ENCODE peak calls at places on chromosome 21, in four cellular contexts. Q, M, G and J are unnamed samples.

GRCh38 chr21:45381036-45381787 is 23.8 kb upstream of the COL18A1 start:
- DNase-seq in Q (no peak), M (no peak), G (no peak), J (no peak)

GRCh38 chr21:34883501-34884271 is 165.4 kb downstream of the RUNX1 start:
- DNase-seq in Q (no peak), M (no peak), G (no peak), J (no peak)

GRCh38 chr21:43712268-43712942 is 6.5 kb upstream of the PDXK start:
- DNase-seq in Q (peak; percentile 74), M (peak; percentile 90), G (peak; percentile 84), J (no peak)

GRCh38 chr21:43209575-43210453 is 41.0 kb downstream of the CRYAA start:
- DNase-seq in Q (peak; percentile 85), M (peak; percentile 12), G (peak; percentile 88), J (peak; percentile 96)

GRCh38 chr21:37655601-37656300 is 260.5 kb downstream of the KCNJ6 start:
- DNase-seq in Q (no peak), M (no peak), G (no peak), J (no peak)

GRCh38 chr21:15682977-15683376 is 46.8 kb upstream of the USP25 start:
- DNase-seq in Q (peak; percentile 47), M (no peak), G (peak; percentile 61), J (no peak)

GRCh38 chr21:17513214-17514123 is 626 bp downstream of the CXADR start:
- DNase-seq in Q (peak; percentile 50), M (peak; percentile 58), G (peak; percentile 61), J (peak; percentile 20)

GRCh38 chr21:45538381-45539045 is 3.7 kb downstream of the SLC19A1 start:
- DNase-seq in Q (no peak), M (no peak), G (no peak), J (no peak)

DNA sequence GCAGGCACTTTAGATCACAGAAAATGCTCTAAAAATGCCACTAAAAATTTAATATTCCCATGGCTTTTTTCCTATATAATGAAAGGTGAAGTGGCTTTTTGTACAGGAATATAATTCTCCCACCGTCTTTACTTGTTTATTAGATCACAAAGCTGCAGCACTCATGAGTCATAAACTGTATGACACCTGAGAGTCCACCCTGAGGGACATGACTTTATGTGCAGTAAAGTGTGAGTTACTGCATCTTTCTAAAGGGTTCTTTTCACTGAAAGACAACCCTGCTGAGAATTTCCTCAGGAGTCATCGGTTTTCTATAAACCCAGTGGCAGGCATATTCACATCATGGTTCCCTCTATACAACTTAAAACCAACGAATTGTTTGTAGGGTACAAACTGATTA is 77.5 kb downstream of the APP start:
- DNase-seq in Q (peak; percentile 34), M (no peak), G (peak; percentile 41), J (peak; percentile 45)
- H3K27ac ChIP-seq in Q (no peak overlapping the region), M (no peak overlapping the region), G (no peak overlapping the region), J (no peak overlapping the region)

DNA sequence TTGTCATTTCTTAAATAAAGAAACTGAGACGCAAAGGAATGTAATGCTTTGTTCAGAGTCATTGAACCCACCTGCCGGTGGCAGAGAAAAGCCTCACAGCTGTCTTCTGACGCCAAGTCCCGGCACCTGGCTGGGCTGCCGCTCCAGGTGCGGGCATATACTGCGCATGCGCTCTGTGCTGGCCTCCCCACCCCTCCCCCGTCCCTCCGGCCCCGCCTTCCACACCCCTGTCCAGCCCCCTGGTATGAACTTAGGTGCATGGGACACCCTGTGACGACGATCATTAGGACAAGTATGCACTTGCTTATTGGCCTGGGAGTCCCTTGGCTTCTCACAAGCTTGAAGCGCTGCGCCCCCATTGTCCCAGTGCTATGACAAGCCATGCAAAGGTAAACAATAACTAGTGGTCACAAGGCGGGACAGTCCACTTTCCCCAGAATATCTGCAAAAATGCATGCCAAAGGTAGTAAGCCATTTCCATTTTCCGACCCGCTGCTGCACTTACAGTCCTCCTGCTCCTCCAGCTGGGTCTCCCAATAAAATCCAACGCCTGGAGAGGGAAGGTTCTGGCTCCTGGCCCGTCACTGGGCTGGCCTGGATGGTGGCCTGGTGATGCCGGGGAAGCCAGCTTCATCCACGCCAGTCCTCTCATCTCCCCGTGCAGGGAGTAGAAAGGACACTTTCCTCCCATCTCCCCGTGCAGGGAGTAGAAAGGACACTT is 100.4 kb downstream of the PSMG1 start:
- DNase-seq in Q (no peak), M (peak; percentile 53), G (no peak), J (no peak)
- TF ChIP-seq CTCF in Q (no peak), M (no peak), G (no peak), J (no peak)

GRCh38 chr21:36044056-36044455 is 16.3 kb downstream of the SETD4 start:
- DNase-seq in Q (no peak), M (no peak), G (no peak), J (no peak)
- H3K4me3 ChIP-seq in Q (no peak overlapping the region), M (no peak overlapping the region), G (no peak overlapping the region), J (no peak overlapping the region)

GRCh38 chr21:33648555-33648954 is 6.3 kb downstream of the ITSN1 start:
- DNase-seq in Q (no peak), M (no peak), G (no peak), J (no peak)
- H3K27ac ChIP-seq in Q (no peak overlapping the region), M (no peak overlapping the region), G (no peak overlapping the region), J (no peak overlapping the region)

DNA sequence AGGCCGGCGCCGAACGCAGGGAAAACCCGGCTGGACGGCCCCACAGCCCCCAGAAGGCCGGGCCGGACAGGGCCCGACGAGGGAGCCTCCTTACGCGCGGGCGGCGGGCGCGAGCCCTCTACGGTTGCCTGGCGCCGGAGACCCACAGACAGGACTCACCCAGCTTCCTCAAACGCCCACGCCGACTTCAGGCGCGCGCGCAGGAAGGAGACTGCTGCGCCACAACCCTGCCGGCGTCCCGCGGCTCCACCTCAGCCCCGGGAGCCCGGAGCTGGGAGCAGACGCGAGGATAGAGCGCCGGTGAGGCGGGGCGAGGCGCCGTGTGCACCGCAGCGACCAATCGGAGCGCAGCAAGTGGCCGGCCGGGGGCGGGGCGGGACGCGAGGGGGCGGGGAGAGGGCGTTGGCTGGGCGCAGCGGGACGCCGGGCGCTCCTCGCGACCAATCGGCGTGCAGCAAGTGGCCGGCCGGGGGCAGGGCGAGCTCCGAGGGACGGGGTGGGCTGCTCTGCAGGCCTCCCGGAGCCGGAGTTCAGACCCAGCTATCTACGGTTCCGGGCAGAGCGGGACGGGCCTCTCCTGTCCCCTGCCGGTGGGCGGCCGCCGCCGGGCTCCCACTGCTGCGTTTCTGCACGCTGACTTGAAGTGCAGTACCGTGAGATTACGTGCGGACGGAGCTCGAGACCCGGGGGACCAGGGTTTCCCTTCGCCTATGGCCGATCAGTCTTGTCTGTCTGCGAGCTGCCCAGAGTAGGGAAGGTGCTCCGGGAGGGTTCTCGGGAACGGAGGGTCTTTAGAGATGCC is at the start of gene TMEM50B:
- DNase-seq in Q (peak; percentile 90), M (peak; percentile 97), G (peak; percentile 96), J (peak; percentile 92)
- TF ChIP-seq CTCF in Q (peak; percentile 4), M (peak; percentile 28), G (peak; percentile 22), J (peak; percentile 56)

GRCh38 chr21:31364265-31364945 is 20.3 kb upstream of the TIAM1 start:
- DNase-seq in Q (no peak), M (no peak), G (no peak), J (no peak)
- H3K4me3 ChIP-seq in Q (no peak overlapping the region), M (no peak overlapping the region), G (no peak overlapping the region), J (no peak overlapping the region)

GRCh38 chr21:42102516-42102915 is 31.4 kb downstream of the UMODL1 start:
- DNase-seq in Q (no peak), M (no peak), G (no peak), J (no peak)
- H3K27ac ChIP-seq in Q (no peak overlapping the region), M (peak overlapping the region; percentile 26), G (no peak overlapping the region), J (no peak overlapping the region)

GRCh38 chr21:14057313-14057712 is 153.4 kb downstream of the LIPI start:
- DNase-seq in Q (no peak), M (no peak), G (no peak), J (no peak)

GRCh38 chr21:14054682-14055081 is 156.1 kb downstream of the LIPI start:
- DNase-seq in Q (no peak), M (no peak), G (no peak), J (no peak)

GRCh38 chr21:14056771-14057191 is 154.0 kb downstream of the LIPI start:
- DNase-seq in Q (no peak), M (no peak), G (no peak), J (no peak)

GRCh38 chr21:14064296-14064645 is 146.5 kb downstream of the LIPI start:
- DNase-seq in Q (no peak), M (no peak), G (no peak), J (no peak)

GRCh38 chr21:14058566-14058965 is 152.2 kb downstream of the LIPI start:
- DNase-seq in Q (no peak), M (no peak), G (no peak), J (no peak)
- TF ChIP-seq CTCF in Q (no peak), M (no peak), G (no peak), J (no peak)

GRCh38 chr21:27649323-27649722 is 682.4 kb upstream of the ADAMTS5 start:
- DNase-seq in Q (peak; percentile 83), M (no peak), G (peak; percentile 88), J (peak; percentile 95)
- H3K4me3 ChIP-seq in Q (no peak overlapping the region), M (no peak overlapping the region), G (no peak overlapping the region), J (no peak overlapping the region)

GRCh38 chr21:41877901-41878830 is 978 bp downstream of the PRDM15 start:
- DNase-seq in Q (peak; percentile 63), M (peak; percentile 38), G (peak; percentile 68), J (peak; percentile 51)

GRCh38 chr21:41878831-41879189 is 334 bp downstream of the PRDM15 start:
- DNase-seq in Q (peak; percentile 85), M (peak; percentile 80), G (peak; percentile 91), J (peak; percentile 75)

GRCh38 chr21:41875086-41875485 is 4.1 kb downstream of the PRDM15 start:
- DNase-seq in Q (no peak), M (no peak), G (no peak), J (no peak)

GRCh38 chr21:41876396-41876795 is 2.7 kb downstream of the PRDM15 start:
- DNase-seq in Q (no peak), M (no peak), G (no peak), J (no peak)

GRCh38 chr21:41876928-41877652 is 2.1 kb downstream of the PRDM15 start:
- DNase-seq in Q (no peak), M (no peak), G (no peak), J (no peak)
- H3K27ac ChIP-seq in Q (no peak overlapping the region), M (no peak overlapping the region), G (no peak overlapping the region), J (no peak overlapping the region)